ENCODE peak calls at places on chromosomes 4 and X, in four cellular contexts. M, W, X and G are unnamed samples.

GRCh38 chr4:121307441-121308327 is 73.1 kb downstream of the QRFPR start:
- DNase-seq in M (peak), W (no peak), X (peak), G (peak)

GRCh38 chr4:83581411-83582288 is 45.7 kb downstream of the GPAT3 start:
- DNase-seq in M (no peak), W (no peak), X (no peak), G (no peak)

GRCh38 chr4:173489514-173489913 is 40.5 kb downstream of the HAND2 start:
- DNase-seq in M (no peak), W (no peak), X (no peak), G (no peak)

GRCh38 chr4:108398326-108398725 is 222.1 kb upstream of the RPL34 start:
- DNase-seq in M (no peak), W (no peak), X (no peak), G (peak)

GRCh38 chr4:8308144-8308543 is 38.6 kb downstream of the HTRA3 start:
- DNase-seq in M (peak), W (no peak), X (no peak), G (no peak)

GRCh38 chrX:619812-620493 is 10.6 kb upstream of the SHOX start:
- DNase-seq in M (peak), W (no peak), X (no peak), G (peak)

GRCh38 chrX:133608406-133608805 is 193.1 kb upstream of the GPC4 start:
- DNase-seq in M (no peak), W (no peak), X (no peak), G (no peak)

GRCh38 chr4:52107336-52107735 is 56.2 kb downstream of the SPATA18 start:
- DNase-seq in M (no peak), W (no peak), X (no peak), G (no peak)